ENCODE peak calls at places on chromosomes 2 and 18, in four cellular contexts. R is HCT116, S is stomach, W is breast epithelium. C is an unnamed sample.

GRCh38 chr2:49002750-49003149 is 151.6 kb downstream of the FSHR start:
- DNase-seq in R (no peak), S (no peak), W (no peak), C (no peak)

GRCh38 chr2:28342081-28342967 is 50.3 kb upstream of the FOSL2 start:
- DNase-seq in R (no peak), S (peak), W (peak), C (no peak)

GRCh38 chr2:98472961-98473746 is 28.5 kb downstream of the INPP4A start:
- DNase-seq in R (no peak), S (no peak), W (no peak), C (no peak)

GRCh38 chr2:33275689-33276444 is 200.6 kb upstream of the RASGRP3 start:
- DNase-seq in R (peak), S (peak), W (peak), C (no peak)

GRCh38 chr2:61727746-61728145 is 126.1 kb downstream of the FAM161A start:
- DNase-seq in R (no peak), S (no peak), W (no peak), C (no peak)

GRCh38 chr2:173656086-173656485 is 301.4 kb downstream of the CDCA7 start:
- DNase-seq in R (no peak), S (no peak), W (no peak), C (no peak)

GRCh38 chr2:88669371-88670214 is 21.9 kb upstream of the RPIA start:
- DNase-seq in R (peak), S (peak), W (no peak), C (no peak)

GRCh38 chr18:13558132-13558531 is 168.2 kb downstream of the FAM210A start:
- DNase-seq in R (peak), S (no peak), W (no peak), C (no peak)

GRCh38 chr2:102514061-102514785 is 41.2 kb downstream of the SLC9A4 start:
- DNase-seq in R (peak), S (peak), W (no peak), C (no peak)

GRCh38 chr18:38464024-38464423 is 898.4 kb upstream of the CELF4 start:
- DNase-seq in R (no peak), S (no peak), W (no peak), C (no peak)

GRCh38 chr2:226180485-226180884 is 619.1 kb downstream of the IRS1 start:
- DNase-seq in R (no peak), S (no peak), W (no peak), C (no peak)

DNA sequence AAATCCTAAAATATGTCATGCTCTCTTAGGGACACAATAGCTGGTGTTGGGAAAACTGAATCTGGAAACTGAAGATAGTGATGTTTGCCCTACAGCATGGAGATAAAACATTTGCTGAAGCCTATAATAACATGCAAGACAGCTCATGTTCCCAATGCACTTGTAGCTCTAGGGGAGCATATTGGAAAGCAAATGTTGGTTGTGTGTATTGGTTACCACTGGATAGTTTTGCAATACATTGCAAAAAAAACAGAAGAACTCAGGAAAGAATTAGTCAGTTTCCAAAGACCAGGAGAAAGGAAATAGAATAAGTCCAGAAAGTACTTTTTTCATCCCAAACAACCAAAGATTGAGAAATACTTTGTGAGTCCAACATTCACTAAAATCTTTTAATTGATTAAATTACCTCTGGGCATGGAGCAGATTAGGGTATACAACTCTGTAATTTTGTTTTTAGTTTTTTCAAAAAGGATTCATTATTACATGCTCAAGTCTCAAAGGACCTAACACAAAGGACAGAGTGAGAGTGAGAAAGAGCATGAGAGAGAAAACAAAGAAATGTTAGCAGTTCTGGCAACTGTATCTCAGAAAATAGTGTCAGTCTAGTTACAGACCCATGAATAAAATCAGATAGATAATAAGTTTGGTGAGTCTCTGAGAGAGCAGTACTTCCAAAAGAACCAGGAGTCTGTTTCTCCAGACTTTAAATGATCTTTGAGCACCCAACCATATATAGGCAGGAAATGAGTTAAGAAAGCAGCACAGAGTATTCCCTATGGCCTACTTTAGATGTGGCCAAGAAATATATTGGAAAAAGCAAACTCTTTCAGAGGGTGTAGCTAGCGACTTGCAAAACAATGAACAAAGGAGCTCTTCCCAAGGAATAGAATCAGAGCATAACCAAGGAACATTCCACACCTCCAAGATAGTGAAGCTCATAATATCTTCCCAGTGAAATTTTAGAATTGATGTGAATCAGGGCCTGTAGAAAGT is 36.6 kb upstream of the COL3A1 start:
- DNase-seq in R (no peak), S (no peak), W (no peak), C (no peak)
- TF ChIP-seq POLR2AphosphoS5 in R (no peak), S (no peak), W (no peak), C (no peak)

GRCh38 chr18:62450546-62451395 is 72.1 kb upstream of the ZCCHC2 start:
- DNase-seq in R (peak), S (peak), W (peak), C (no peak)
- TF ChIP-seq POLR2AphosphoS5 in R (peak), S (no peak), W (peak), C (no peak)

GRCh38 chr2:119232666-119232993 is 9.0 kb downstream of the STEAP3 start:
- DNase-seq in R (no peak), S (no peak), W (no peak), C (no peak)
- TF ChIP-seq POLR2AphosphoS5 in R (no peak), S (no peak), W (no peak), C (no peak)

GRCh38 chr2:179579744-179580143 is 281.7 kb downstream of the ZNF385B start:
- DNase-seq in R (no peak), S (no peak), W (no peak), C (no peak)
- TF ChIP-seq POLR2AphosphoS5 in R (no peak), S (no peak), W (no peak), C (no peak)

DNA sequence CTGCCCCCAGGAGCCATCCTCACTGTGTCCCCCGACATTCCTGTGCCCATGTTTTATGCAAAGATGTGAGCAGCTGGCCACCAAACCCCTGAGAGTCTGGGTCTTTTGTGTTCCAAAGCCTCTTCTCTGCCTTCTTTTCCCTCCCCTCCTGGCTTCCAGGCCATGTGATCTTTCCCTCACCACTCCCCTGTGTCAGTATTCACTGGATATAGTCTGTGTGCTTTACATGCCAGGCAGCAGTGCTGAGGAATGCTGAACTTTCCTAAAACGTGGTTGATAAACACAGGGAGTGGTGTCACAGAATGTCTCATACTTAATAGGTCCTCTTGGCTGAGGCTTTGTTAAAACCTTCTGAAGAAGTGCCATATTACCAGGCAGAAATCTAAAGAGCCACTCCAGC is 331.7 kb downstream of the HRH4 start:
- DNase-seq in R (no peak), S (no peak), W (no peak), C (no peak)
- TF ChIP-seq POLR2AphosphoS5 in R (no peak), S (no peak), W (no peak), C (no peak)

GRCh38 chr2:73985318-73986084 is 791 bp downstream of the TET3 start:
- DNase-seq in R (no peak), S (peak), W (no peak), C (no peak)
- TF ChIP-seq POLR2AphosphoS5 in R (no peak), S (no peak), W (no peak), C (no peak)

GRCh38 chr2:201118121-201118956 is 2.4 kb downstream of the CFLAR start:
- DNase-seq in R (peak), S (peak), W (peak), C (no peak)
- TF ChIP-seq POLR2AphosphoS5 in R (peak), S (no peak), W (peak), C (peak)